ENCODE peak calls at places on chromosome 22, in seven cellular contexts. One of them, this sample, is unnamed.

GRCh38 chr22:36457688-36458450 is 23.6 kb downstream of the TXN2 start:
- DNase-seq in H1: peak; percentile 55
- DNase-seq in H9: peak; percentile 58
- DNase-seq in mesenchymal stem cell: peak; percentile 65
- DNase-seq in trophoblast cell: no peak
- DNase-seq in neuronal stem cell: no peak
- DNase-seq in IMR-90: no peak
- DNase-seq in this sample: no peak

GRCh38 chr22:50276143-50276542 is 6.0 kb upstream of the MAPK11 start:
- DNase-seq in H9: peak; percentile 54
- DNase-seq in neuronal stem cell: no peak
- DNase-seq in trophoblast cell: no peak
- DNase-seq in IMR-90: peak; percentile 43
- DNase-seq in H1: peak; percentile 77
- DNase-seq in mesenchymal stem cell: no peak
- DNase-seq in this sample: peak; percentile 55

GRCh38 chr22:32836286-32836859 is 34.9 kb downstream of the TIMP3 start:
- DNase-seq in H1: no peak
- DNase-seq in neuronal stem cell: no peak
- DNase-seq in IMR-90: peak; percentile 22
- DNase-seq in trophoblast cell: no peak
- DNase-seq in mesenchymal stem cell: no peak
- DNase-seq in H9: no peak
- DNase-seq in this sample: peak; percentile 36

GRCh38 chr22:23542933-23543332 is 37.2 kb downstream of the IGLL1 start:
- DNase-seq in H9: no peak
- DNase-seq in trophoblast cell: no peak
- DNase-seq in mesenchymal stem cell: peak; percentile 56
- DNase-seq in IMR-90: peak; percentile 49
- DNase-seq in H1: no peak
- DNase-seq in neuronal stem cell: no peak
- DNase-seq in this sample: peak; percentile 36

GRCh38 chr22:19177164-19178064 is 1.1 kb downstream of the SLC25A1 start:
- DNase-seq in H9: no peak
- DNase-seq in neuronal stem cell: no peak
- DNase-seq in IMR-90: no peak
- DNase-seq in H1: no peak
- DNase-seq in trophoblast cell: no peak
- DNase-seq in mesenchymal stem cell: no peak
- DNase-seq in this sample: no peak

GRCh38 chr22:49950396-49950994 is 10.1 kb upstream of the PIM3 start:
- DNase-seq in trophoblast cell: no peak
- DNase-seq in mesenchymal stem cell: no peak
- DNase-seq in H9: no peak
- DNase-seq in neuronal stem cell: no peak
- DNase-seq in H1: no peak
- DNase-seq in IMR-90: no peak
- DNase-seq in this sample: no peak

GRCh38 chr22:32619614-32620426 is 145.2 kb downstream of the FBXO7 start:
- DNase-seq in H9: no peak
- DNase-seq in trophoblast cell: peak; percentile 63
- DNase-seq in IMR-90: peak; percentile 89
- DNase-seq in H1: no peak
- DNase-seq in mesenchymal stem cell: peak; percentile 82
- DNase-seq in neuronal stem cell: no peak
- DNase-seq in this sample: no peak

GRCh38 chr22:49551897-49552659 is 275.6 kb downstream of the BRD1 start:
- DNase-seq in neuronal stem cell: no peak
- DNase-seq in trophoblast cell: no peak
- DNase-seq in H1: no peak
- DNase-seq in H9: no peak
- DNase-seq in IMR-90: no peak
- DNase-seq in mesenchymal stem cell: no peak
- DNase-seq in this sample: no peak

GRCh38 chr22:20267441-20268288 is 453 bp downstream of the RTN4R start:
- DNase-seq in neuronal stem cell: no peak
- DNase-seq in H1: peak; percentile 59
- DNase-seq in H9: no peak
- DNase-seq in IMR-90: no peak
- DNase-seq in mesenchymal stem cell: no peak
- DNase-seq in trophoblast cell: no peak
- DNase-seq in this sample: peak; percentile 20

GRCh38 chr22:28299760-28300159 is 379.9 kb downstream of the TTC28 start:
- DNase-seq in H1: no peak
- DNase-seq in H9: no peak
- DNase-seq in IMR-90: peak; percentile 42
- DNase-seq in trophoblast cell: no peak
- DNase-seq in mesenchymal stem cell: peak; percentile 13
- DNase-seq in neuronal stem cell: no peak
- DNase-seq in this sample: peak; percentile 16

GRCh38 chr22:22161924-22162851 is 82.4 kb upstream of the VPREB1 start:
- DNase-seq in H1: no peak
- DNase-seq in trophoblast cell: no peak
- DNase-seq in mesenchymal stem cell: no peak
- DNase-seq in H9: no peak
- DNase-seq in neuronal stem cell: no peak
- DNase-seq in IMR-90: no peak
- DNase-seq in this sample: no peak

GRCh38 chr22:37454857-37455686 is 27.8 kb upstream of the ELFN2 start:
- DNase-seq in IMR-90: peak; percentile 89
- DNase-seq in mesenchymal stem cell: peak; percentile 96
- DNase-seq in H9: no peak
- DNase-seq in H1: no peak
- DNase-seq in neuronal stem cell: no peak
- DNase-seq in trophoblast cell: peak; percentile 44
- DNase-seq in this sample: peak; percentile 73

GRCh38 chr22:29151316-29151715 is 54.4 kb upstream of the EMID1 start:
- DNase-seq in IMR-90: no peak
- DNase-seq in mesenchymal stem cell: no peak
- DNase-seq in trophoblast cell: no peak
- DNase-seq in neuronal stem cell: no peak
- DNase-seq in H1: no peak
- DNase-seq in H9: no peak
- DNase-seq in this sample: no peak

GRCh38 chr22:21917959-21918261 is 34.7 kb downstream of the PPM1F start:
- DNase-seq in mesenchymal stem cell: no peak
- DNase-seq in neuronal stem cell: no peak
- DNase-seq in trophoblast cell: no peak
- DNase-seq in H1: no peak
- DNase-seq in IMR-90: no peak
- DNase-seq in H9: no peak
- DNase-seq in this sample: no peak

GRCh38 chr22:37148031-37148651 is 1.6 kb downstream of the IL2RB start:
- DNase-seq in IMR-90: no peak
- DNase-seq in trophoblast cell: no peak
- DNase-seq in mesenchymal stem cell: no peak
- DNase-seq in neuronal stem cell: no peak
- DNase-seq in H1: no peak
- DNase-seq in H9: no peak
- DNase-seq in this sample: no peak

GRCh38 chr22:33303109-33303508 is 244.9 kb upstream of the SYN3 start:
- DNase-seq in IMR-90: no peak
- DNase-seq in trophoblast cell: no peak
- DNase-seq in H1: no peak
- DNase-seq in H9: no peak
- DNase-seq in neuronal stem cell: no peak
- DNase-seq in mesenchymal stem cell: no peak
- DNase-seq in this sample: no peak

GRCh38 chr22:36411589-36412258 is 24.0 kb upstream of the MYH9 start:
- DNase-seq in trophoblast cell: no peak
- DNase-seq in IMR-90: no peak
- DNase-seq in H1: no peak
- DNase-seq in mesenchymal stem cell: no peak
- DNase-seq in H9: no peak
- DNase-seq in neuronal stem cell: no peak
- DNase-seq in this sample: no peak

GRCh38 chr22:35149149-35149548 is 83.2 kb downstream of the ISX start:
- DNase-seq in H1: no peak
- DNase-seq in trophoblast cell: no peak
- DNase-seq in H9: no peak
- DNase-seq in neuronal stem cell: no peak
- DNase-seq in IMR-90: no peak
- DNase-seq in mesenchymal stem cell: no peak
- DNase-seq in this sample: no peak

GRCh38 chr22:20520093-20520511 is 12.7 kb downstream of the MED15 start:
- DNase-seq in mesenchymal stem cell: peak; percentile 85
- DNase-seq in neuronal stem cell: no peak
- DNase-seq in IMR-90: peak; percentile 82
- DNase-seq in trophoblast cell: no peak
- DNase-seq in H9: no peak
- DNase-seq in H1: no peak
- DNase-seq in this sample: peak; percentile 50

GRCh38 chr22:27274770-27275449 is 526.6 kb downstream of the MN1 start:
- DNase-seq in trophoblast cell: no peak
- DNase-seq in IMR-90: peak; percentile 3
- DNase-seq in H9: no peak
- DNase-seq in neuronal stem cell: no peak
- DNase-seq in H1: no peak
- DNase-seq in mesenchymal stem cell: no peak
- DNase-seq in this sample: no peak

GRCh38 chr22:48442663-48443062 is 1385.0 kb downstream of the BRD1 start:
- DNase-seq in IMR-90: no peak
- DNase-seq in trophoblast cell: no peak
- DNase-seq in neuronal stem cell: no peak
- DNase-seq in H9: no peak
- DNase-seq in mesenchymal stem cell: no peak
- DNase-seq in H1: no peak
- DNase-seq in this sample: no peak

GRCh38 chr22:29632672-29633071 is 29.2 kb downstream of the NF2 start:
- DNase-seq in H1: no peak
- DNase-seq in H9: no peak
- DNase-seq in neuronal stem cell: no peak
- DNase-seq in trophoblast cell: no peak
- DNase-seq in IMR-90: no peak
- DNase-seq in mesenchymal stem cell: no peak
- DNase-seq in this sample: no peak

DNA sequence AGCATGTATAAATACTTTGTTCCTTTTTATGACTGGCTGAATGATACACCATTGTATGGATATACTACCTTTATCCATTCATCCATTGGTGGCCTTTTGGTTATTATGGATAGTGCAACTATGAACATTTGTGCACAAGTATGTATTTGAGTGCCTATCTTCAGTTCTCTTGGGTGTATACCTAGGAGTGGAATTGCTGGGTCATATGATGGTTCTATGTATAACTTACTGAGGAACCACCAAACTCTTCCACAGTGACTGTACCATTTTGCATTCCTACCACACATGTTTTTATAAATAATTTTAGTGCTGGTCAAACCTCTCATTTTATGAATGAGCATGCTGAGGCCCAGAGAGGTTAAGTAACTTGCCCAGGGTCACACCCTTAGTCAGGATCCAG is 3.8 kb upstream of the PATZ1 start:
- DNase-seq in IMR-90: no peak
- DNase-seq in H1: no peak
- DNase-seq in trophoblast cell: no peak
- DNase-seq in H9: no peak
- DNase-seq in neuronal stem cell: no peak
- DNase-seq in mesenchymal stem cell: no peak
- DNase-seq in this sample: no peak
- H3K79me1 ChIP-seq in IMR-90: peaks cover 19% of the 10 kb centered on the region
- H3K79me1 ChIP-seq in H1: no peaks in the 10 kb centered on the region
- H3K79me1 ChIP-seq in trophoblast cell: peaks cover 19% of the 10 kb centered on the region
- H3K79me1 ChIP-seq in H9: no peaks in the 10 kb centered on the region
- H3K79me1 ChIP-seq in neuronal stem cell: peaks cover 8% of the 10 kb centered on the region
- H3K79me1 ChIP-seq in mesenchymal stem cell: peaks cover 1% of the 10 kb centered on the region
- H3K79me1 ChIP-seq in this sample: peaks cover 3% of the 10 kb centered on the region

GRCh38 chr22:25069426-25069757 is 116.9 kb downstream of the KIAA1671 start:
- DNase-seq in H1: no peak
- DNase-seq in IMR-90: no peak
- DNase-seq in neuronal stem cell: no peak
- DNase-seq in mesenchymal stem cell: no peak
- DNase-seq in H9: no peak
- DNase-seq in trophoblast cell: no peak
- DNase-seq in this sample: no peak

GRCh38 chr22:25069758-25070461 is 117.4 kb downstream of the KIAA1671 start:
- DNase-seq in H9: no peak
- DNase-seq in mesenchymal stem cell: peak; percentile 42
- DNase-seq in H1: no peak
- DNase-seq in trophoblast cell: no peak
- DNase-seq in neuronal stem cell: no peak
- DNase-seq in IMR-90: no peak
- DNase-seq in this sample: no peak

GRCh38 chr22:25066861-25067435 is 114.4 kb downstream of the KIAA1671 start:
- DNase-seq in H9: no peak
- DNase-seq in neuronal stem cell: no peak
- DNase-seq in IMR-90: no peak
- DNase-seq in mesenchymal stem cell: no peak
- DNase-seq in trophoblast cell: no peak
- DNase-seq in H1: no peak
- DNase-seq in this sample: no peak

GRCh38 chr22:25067851-25068421 is 115.4 kb downstream of the KIAA1671 start:
- DNase-seq in IMR-90: no peak
- DNase-seq in H9: no peak
- DNase-seq in H1: no peak
- DNase-seq in mesenchymal stem cell: no peak
- DNase-seq in trophoblast cell: no peak
- DNase-seq in neuronal stem cell: no peak
- DNase-seq in this sample: no peak

GRCh38 chr22:25068701-25069100 is 116.2 kb downstream of the KIAA1671 start:
- DNase-seq in H9: no peak
- DNase-seq in trophoblast cell: no peak
- DNase-seq in mesenchymal stem cell: no peak
- DNase-seq in IMR-90: no peak
- DNase-seq in H1: no peak
- DNase-seq in neuronal stem cell: no peak
- DNase-seq in this sample: no peak
- H4K8ac ChIP-seq in H9: no peak overlapping the region
- H4K8ac ChIP-seq in trophoblast cell: no peak overlapping the region
- H4K8ac ChIP-seq in mesenchymal stem cell: peak overlapping the region; percentile 56
- H4K8ac ChIP-seq in IMR-90: no peak overlapping the region
- H4K8ac ChIP-seq in H1: no peak overlapping the region
- H4K8ac ChIP-seq in neuronal stem cell: no peak overlapping the region
- H4K8ac ChIP-seq in this sample: no peak overlapping the region

DNA sequence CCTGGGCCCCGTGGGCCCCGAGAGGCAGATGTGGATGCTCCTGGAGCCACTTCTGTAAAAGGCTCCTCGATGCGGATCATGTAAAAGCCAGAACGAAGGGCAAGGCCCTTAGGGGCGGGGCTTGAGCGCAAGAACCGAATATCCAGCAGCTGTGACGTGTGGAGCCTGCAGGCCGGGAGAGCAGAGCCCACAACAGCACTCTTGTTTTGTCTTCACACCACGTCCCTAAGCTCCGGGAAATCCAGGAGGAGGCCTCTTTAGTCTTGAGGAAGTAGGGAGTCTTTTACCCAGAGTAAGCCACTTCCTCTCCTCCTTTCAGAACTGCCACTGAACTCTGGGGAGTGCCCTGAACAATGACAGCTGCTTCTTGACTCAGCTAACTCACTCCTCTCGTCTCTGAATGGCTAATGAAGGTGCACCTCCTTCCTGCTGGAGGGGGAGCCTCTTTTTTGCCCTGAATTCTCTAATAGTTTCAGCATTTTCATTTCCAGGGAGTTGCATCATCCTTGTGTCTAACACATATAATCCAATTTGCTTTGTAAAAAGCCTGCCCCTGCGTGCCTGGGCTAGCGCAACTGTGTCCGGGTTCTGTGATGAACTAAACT is 12.5 kb downstream of the L3MBTL2 start:
- DNase-seq in neuronal stem cell: no peak
- DNase-seq in IMR-90: peak; percentile 92
- DNase-seq in trophoblast cell: no peak
- DNase-seq in H9: peak; percentile 62
- DNase-seq in mesenchymal stem cell: peak; percentile 84
- DNase-seq in H1: peak; percentile 64
- DNase-seq in this sample: peak; percentile 66
- H3K79me1 ChIP-seq in neuronal stem cell: no peaks in the 10 kb centered on the region
- H3K79me1 ChIP-seq in IMR-90: peaks cover 28% of the 10 kb centered on the region
- H3K79me1 ChIP-seq in trophoblast cell: no peaks in the 10 kb centered on the region
- H3K79me1 ChIP-seq in H9: no peaks in the 10 kb centered on the region
- H3K79me1 ChIP-seq in mesenchymal stem cell: peaks cover 6% of the 10 kb centered on the region
- H3K79me1 ChIP-seq in H1: no peaks in the 10 kb centered on the region
- H3K79me1 ChIP-seq in this sample: no peaks in the 10 kb centered on the region

GRCh38 chr22:38750638-38751037 is 5.2 kb downstream of the SUN2 start:
- DNase-seq in H9: no peak
- DNase-seq in H1: no peak
- DNase-seq in mesenchymal stem cell: no peak
- DNase-seq in neuronal stem cell: no peak
- DNase-seq in IMR-90: no peak
- DNase-seq in trophoblast cell: no peak
- DNase-seq in this sample: no peak
- H4K8ac ChIP-seq in H9: no peak overlapping the region
- H4K8ac ChIP-seq in H1: no peak overlapping the region
- H4K8ac ChIP-seq in mesenchymal stem cell: no peak overlapping the region
- H4K8ac ChIP-seq in neuronal stem cell: no peak overlapping the region
- H4K8ac ChIP-seq in IMR-90: no peak overlapping the region
- H4K8ac ChIP-seq in trophoblast cell: no peak overlapping the region
- H4K8ac ChIP-seq in this sample: no peak overlapping the region